ENCODE peak calls at places on chromosomes 11 and 22, in seven cellular contexts. J is AG04449, R is mammary epithelial cell, T is ovary, U is fibroblast of lung, G is left ventricle myocardium inferior, F is retinal pigment epithelial cell. C is an unnamed sample.

GRCh38 chr11:15816270-15816871 is 540.0 kb downstream of the SOX6 start:
- DNase-seq in U (peak), R (peak), J (peak), F (no peak), G (no peak), T (no peak), C (peak)

GRCh38 chr22:17130199-17130598 is 9.0 kb upstream of the TMEM121B start:
- DNase-seq in J (no peak), F (no peak), R (no peak), G (no peak), T (no peak), U (no peak), C (no peak)

GRCh38 chr11:46117842-46118241 is 3.4 kb downstream of the PHF21A start:
- DNase-seq in R (no peak), G (no peak), U (peak), F (no peak), J (no peak), T (no peak), C (no peak)

GRCh38 chr11:65859812-65860277 is 388 bp upstream of the MUS81 start:
- DNase-seq in F (no peak), J (no peak), U (no peak), R (no peak), G (peak), T (no peak), C (no peak)

GRCh38 chr11:9273430-9274336 is 8.5 kb upstream of the DENND5A start:
- DNase-seq in T (no peak), R (peak), G (no peak), J (peak), F (no peak), U (peak), C (no peak)

GRCh38 chr22:43179911-43180195 is 7.1 kb downstream of the TTLL12 start:
- DNase-seq in G (no peak), J (no peak), U (no peak), T (no peak), F (no peak), R (no peak), C (no peak)

GRCh38 chr11:85809881-85810280 is 1.1 kb downstream of the SYTL2 start:
- DNase-seq in U (no peak), R (no peak), F (no peak), J (no peak), T (no peak), G (no peak), C (no peak)

GRCh38 chr11:45457649-45458048 is 171.5 kb upstream of the SYT13 start:
- DNase-seq in F (no peak), G (no peak), T (no peak), J (peak), R (peak), U (peak), C (peak)

GRCh38 chr11:106463796-106464201 is 386.3 kb downstream of the AASDHPPT start:
- DNase-seq in J (no peak), G (no peak), U (peak), F (peak), T (no peak), R (no peak), C (no peak)

GRCh38 chr11:96061094-96061493 is 137.2 kb upstream of the MTMR2 start:
- DNase-seq in R (no peak), U (no peak), J (no peak), T (no peak), G (no peak), F (no peak), C (no peak)

DNA sequence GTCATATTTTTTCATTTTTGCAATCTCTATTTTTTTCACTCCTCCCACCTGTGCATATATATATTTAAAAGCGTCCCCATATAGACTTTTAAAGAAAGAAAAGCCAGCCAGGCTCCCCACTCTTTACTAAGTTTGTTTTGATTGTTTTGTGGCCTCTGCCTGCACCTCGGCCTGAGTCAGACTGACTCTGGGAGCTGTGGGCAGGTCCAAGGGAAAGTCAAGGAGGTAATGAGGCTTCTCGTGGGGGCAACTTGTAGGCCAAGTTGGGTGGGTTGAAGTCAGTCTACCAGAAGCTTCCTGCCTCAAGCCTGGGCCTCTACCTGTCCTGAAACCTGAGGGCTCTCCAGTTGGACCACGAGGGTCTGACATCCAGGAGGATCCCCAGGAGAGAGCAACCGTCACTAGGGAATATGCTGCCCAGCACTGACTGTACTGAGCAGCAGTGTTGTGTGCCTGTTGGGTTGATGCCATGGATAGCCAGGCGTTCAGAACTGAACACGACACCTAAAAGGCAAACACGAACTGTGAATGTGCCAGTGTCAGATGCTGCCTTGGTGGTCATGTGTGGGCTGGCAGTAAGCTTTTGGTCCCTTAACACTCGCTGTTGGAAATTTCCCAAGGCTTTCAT is 58.8 kb downstream of the BMAL1 start:
- DNase-seq in R (peak), T (no peak), U (peak), G (peak), F (no peak), J (no peak), C (no peak)
- H3K4me3 ChIP-seq in R (no peak), T (no peak), U (no peak), G (no peak), F (no peak), J (no peak), C (no peak)

DNA sequence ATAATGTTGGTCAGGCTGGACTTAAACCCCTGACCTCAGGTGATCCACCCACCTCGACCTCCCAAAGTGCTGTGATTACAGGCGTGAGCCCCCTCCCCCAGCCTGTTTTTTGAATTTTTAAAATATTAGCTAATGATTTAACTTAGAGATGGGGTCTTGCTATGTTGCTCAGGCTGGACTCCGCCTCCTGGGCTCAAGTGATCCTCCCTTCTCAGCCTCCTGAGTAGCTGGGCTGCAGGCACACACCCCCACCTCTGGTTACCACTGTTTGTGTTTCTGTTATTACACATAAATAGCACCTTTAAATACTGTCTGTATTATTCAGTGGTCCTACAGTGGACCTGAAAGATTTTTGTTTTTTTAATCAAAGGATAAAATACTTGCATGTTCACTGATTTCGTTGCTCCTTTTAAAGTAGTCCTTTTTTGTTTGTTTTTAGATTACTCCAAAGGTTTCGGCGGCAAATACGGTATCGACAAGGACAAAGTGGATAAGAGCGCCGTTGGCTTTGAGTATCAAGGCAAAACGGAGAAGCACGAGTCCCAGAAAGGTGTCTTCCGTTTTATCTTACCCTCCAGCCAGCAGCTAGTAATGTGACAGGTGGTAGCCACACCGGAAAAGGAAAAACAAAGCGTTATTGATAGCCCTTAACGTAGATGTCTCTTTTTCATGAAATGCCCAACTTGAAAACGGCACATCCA is 21.1 kb downstream of the CTTN start:
- DNase-seq in G (no peak), F (no peak), J (no peak), T (no peak), U (no peak), R (no peak), C (no peak)
- TF ChIP-seq CTCF in G (no peak), F (no peak), J (no peak), T (no peak), U (no peak), R (no peak), C (no peak)

DNA sequence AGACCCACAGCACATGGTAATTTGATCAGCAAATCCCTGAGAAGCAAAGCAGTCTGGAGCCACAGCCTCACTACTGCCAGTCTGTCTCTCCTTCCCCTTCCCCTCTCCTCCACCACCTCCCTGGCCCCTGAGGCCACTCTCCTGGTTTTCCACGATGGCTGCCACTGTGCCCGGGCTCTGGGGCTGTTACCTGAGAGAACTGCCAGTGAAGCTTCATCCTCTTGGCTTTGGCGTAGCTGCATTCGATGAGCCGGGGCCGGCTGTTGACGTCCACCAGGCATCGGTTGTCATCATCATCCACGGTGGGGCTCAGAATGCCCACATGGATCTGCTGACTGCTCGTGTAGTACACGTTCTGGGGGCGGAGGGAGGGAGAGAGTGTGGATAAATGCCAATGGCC is 60.2 kb downstream of the CSNK2A3 start:
- DNase-seq in T (no peak), U (no peak), F (no peak), R (no peak), J (no peak), G (no peak), C (no peak)
- H3K4me3 ChIP-seq in T (no peak), U (no peak), F (no peak), R (no peak), J (no peak), G (no peak), C (no peak)

DNA sequence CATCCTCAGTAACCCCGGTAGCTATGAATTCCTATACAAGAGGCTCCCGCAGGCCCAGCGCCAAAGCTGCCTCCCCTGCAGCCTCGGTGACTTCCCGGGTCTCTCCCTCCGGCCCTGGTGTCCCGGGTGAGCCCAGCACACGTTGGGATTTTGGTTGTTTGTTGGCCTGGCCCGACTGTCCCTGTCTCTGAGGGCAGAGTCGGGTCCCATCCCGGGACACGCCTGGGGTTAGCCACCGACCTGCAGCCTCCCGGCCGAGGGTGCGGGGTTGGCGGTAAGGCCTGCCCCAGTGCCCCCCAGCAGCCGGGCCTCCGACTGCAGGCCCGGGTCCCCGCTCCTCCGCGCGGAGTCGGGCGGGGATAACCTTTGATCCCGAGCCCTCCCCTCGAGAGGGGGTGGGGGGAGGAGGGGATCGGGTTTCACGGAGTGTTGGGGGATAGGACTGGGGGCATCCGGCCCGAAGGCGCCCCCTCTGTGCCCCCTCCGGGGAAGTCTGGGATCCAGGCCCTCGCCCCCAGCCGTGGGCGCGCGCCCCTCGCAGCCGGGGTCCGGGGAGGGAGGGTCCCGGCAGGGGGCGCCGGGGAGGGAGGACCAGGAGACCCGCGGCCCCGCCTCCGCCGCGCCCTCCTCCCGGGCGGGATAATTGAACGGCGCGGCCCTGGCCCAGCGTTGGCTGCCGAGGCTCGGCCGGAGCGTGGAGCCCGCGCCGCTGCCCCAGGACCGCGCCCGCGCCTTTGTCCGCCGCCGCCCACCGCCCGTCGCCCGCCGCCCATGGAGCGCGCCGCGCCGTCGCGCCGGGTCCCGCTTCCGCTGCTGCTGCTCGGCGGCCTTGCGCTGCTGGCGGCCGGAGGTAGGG is at the start of gene FBLN1:
- DNase-seq in G (peak), J (no peak), R (no peak), U (peak), F (no peak), T (peak), C (no peak)
- TF ChIP-seq CTCF in G (no peak), J (peak), R (no peak), U (peak), F (no peak), T (no peak), C (peak)

GRCh38 chr11:68002575-68002942 is 1.3 kb downstream of the UNC93B1 start:
- DNase-seq in U (no peak), R (no peak), T (no peak), F (no peak), J (no peak), G (no peak), C (no peak)
- H3K4me3 ChIP-seq in U (no peak), R (no peak), T (no peak), F (no peak), J (no peak), G (peak), C (no peak)

DNA sequence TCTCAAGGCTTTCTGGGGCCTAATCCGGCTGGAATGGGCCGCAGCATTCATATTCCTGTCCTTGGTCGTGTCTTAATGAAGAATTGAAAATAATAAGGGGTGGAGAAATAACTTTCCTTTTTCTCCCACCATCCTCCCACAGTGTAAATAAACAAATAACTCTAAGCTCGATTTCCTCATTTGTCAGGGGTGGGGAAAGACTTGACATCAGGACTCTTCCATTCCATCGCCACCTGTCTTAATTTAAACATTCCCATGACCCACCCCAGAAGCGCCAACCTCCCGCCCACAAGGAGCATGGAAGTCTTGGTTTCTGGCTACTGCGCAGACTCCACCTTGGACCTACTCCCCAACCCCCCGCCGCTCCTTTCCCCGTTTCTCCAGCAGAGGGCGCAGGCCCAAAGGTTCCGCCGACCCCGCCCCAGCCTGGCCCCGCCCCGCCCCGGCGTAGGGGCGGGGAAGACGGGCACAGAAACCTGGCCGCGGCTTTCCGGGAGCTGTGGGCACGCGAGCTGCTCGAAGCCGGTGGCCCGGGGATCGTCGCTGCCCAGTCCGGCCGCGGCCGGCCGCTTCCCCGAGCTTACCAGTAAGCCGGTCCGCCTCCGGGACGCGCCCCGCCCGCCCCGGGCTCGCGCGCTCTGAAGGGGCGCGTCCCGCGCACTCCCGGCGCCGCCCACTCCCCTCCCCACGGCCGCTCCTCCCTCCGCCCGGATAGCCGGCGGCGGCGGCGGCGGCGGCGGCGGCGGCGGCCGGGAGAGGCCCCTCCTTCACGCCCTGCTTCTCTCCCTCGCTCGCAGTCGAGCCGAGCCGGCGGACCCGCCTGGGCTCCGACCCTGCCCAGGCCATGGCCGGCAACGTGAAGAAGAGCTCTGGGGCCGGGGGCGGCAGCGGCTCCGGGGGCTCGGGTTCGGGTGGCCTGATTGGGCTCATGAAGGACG is at the start of gene CBL:
- DNase-seq in F (peak), G (peak), U (peak), T (peak), J (no peak), R (peak), C (peak)
- TF ChIP-seq CTCF in F (peak), G (peak), U (peak), T (peak), J (peak), R (peak), C (peak)

GRCh38 chr11:103906291-103906850 is 130.1 kb upstream of the DDI1 start:
- DNase-seq in J (no peak), T (no peak), R (no peak), F (no peak), G (no peak), U (no peak), C (no peak)
- H3K4me3 ChIP-seq in J (no peak), T (no peak), R (no peak), F (no peak), G (no peak), U (no peak), C (no peak)

DNA sequence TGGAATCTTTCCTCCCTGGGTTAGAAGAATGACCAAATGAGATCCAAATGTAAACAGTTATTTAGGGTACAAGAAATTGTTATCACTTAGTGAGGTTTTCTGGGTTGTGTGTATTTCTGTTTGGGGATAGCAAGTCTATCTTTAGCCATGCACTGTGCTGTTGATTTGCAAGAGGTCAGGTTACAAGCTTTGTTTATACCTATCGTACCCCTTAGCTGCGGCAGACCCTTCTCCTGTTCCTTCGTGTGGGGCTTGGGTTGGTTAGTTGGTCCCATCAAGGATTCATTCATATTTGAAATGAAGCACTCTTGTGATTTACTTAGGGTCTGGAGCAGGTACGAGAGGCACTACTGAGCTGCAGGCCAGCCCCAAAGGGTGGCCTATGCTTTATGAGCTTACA is 72.6 kb downstream of the USP35 start:
- DNase-seq in U (no peak), G (no peak), F (no peak), T (no peak), R (no peak), J (no peak), C (no peak)
- TF ChIP-seq CTCF in U (no peak), G (no peak), F (no peak), T (no peak), R (no peak), J (no peak), C (no peak)

GRCh38 chr11:121385693-121386092 is 66.4 kb upstream of the SORL1 start:
- DNase-seq in J (no peak), F (no peak), T (no peak), R (no peak), U (no peak), G (no peak), C (no peak)
- H3K4me3 ChIP-seq in J (no peak), F (no peak), T (no peak), R (no peak), U (no peak), G (no peak), C (no peak)

C was measured in astrocyte of the cerebellum.